ENCODE peak calls at places on chromosomes 13 and 19, in eight cellular contexts. One of them, this sample, is unnamed.
A peak's percentile ranks its signal among the peaks of the same experiment; 100 is the strongest.

GRCh38 chr13:35356572-35356971 is 119.9 kb downstream of the MAB21L1 start:
- DNase-seq in right lobe of liver: no peak
- DNase-seq in pancreas: no peak
- DNase-seq in uterus: no peak
- DNase-seq in tibial nerve: no peak
- DNase-seq in thoracic aorta: no peak
- DNase-seq in PC-9: no peak
- DNase-seq in cardiac muscle cell: no peak
- DNase-seq in this sample: no peak

GRCh38 chr13:44317752-44318550 is 55.7 kb upstream of the SERP2 start:
- DNase-seq in cardiac muscle cell: no peak
- DNase-seq in PC-9: no peak
- DNase-seq in right lobe of liver: no peak
- DNase-seq in tibial nerve: no peak
- DNase-seq in thoracic aorta: no peak
- DNase-seq in pancreas: no peak
- DNase-seq in uterus: no peak
- DNase-seq in this sample: no peak

GRCh38 chr19:38917516-38917915 is 5.5 kb upstream of the CCER2 start:
- DNase-seq in right lobe of liver: no peak
- DNase-seq in uterus: no peak
- DNase-seq in tibial nerve: no peak
- DNase-seq in PC-9: no peak
- DNase-seq in thoracic aorta: no peak
- DNase-seq in pancreas: peak; percentile 52
- DNase-seq in cardiac muscle cell: no peak
- DNase-seq in this sample: no peak

GRCh38 chr13:49954674-49955455 is 18.7 kb upstream of the SPRYD7 start:
- DNase-seq in PC-9: no peak
- DNase-seq in tibial nerve: no peak
- DNase-seq in uterus: no peak
- DNase-seq in thoracic aorta: no peak
- DNase-seq in right lobe of liver: no peak
- DNase-seq in pancreas: no peak
- DNase-seq in cardiac muscle cell: no peak
- DNase-seq in this sample: no peak

GRCh38 chr19:19719798-19720197 is 13.1 kb downstream of the ZNF14 start:
- DNase-seq in tibial nerve: no peak
- DNase-seq in cardiac muscle cell: no peak
- DNase-seq in thoracic aorta: no peak
- DNase-seq in uterus: no peak
- DNase-seq in pancreas: no peak
- DNase-seq in PC-9: no peak
- DNase-seq in right lobe of liver: no peak
- DNase-seq in this sample: no peak

GRCh38 chr13:94494021-94494420 is 14.5 kb upstream of the DCT start:
- DNase-seq in thoracic aorta: no peak
- DNase-seq in cardiac muscle cell: no peak
- DNase-seq in tibial nerve: no peak
- DNase-seq in PC-9: no peak
- DNase-seq in uterus: no peak
- DNase-seq in right lobe of liver: no peak
- DNase-seq in pancreas: no peak
- DNase-seq in this sample: no peak

GRCh38 chr19:11261902-11262839 is at the start of gene DOCK6:
- DNase-seq in tibial nerve: no peak
- DNase-seq in thoracic aorta: no peak
- DNase-seq in right lobe of liver: no peak
- DNase-seq in PC-9: no peak
- DNase-seq in pancreas: peak; percentile 83
- DNase-seq in cardiac muscle cell: peak; percentile 49
- DNase-seq in uterus: peak; percentile 42
- DNase-seq in this sample: no peak

GRCh38 chr19:4516199-4516938 is 1.9 kb downstream of the PLIN4 start:
- DNase-seq in pancreas: no peak
- DNase-seq in PC-9: no peak
- DNase-seq in cardiac muscle cell: no peak
- DNase-seq in right lobe of liver: peak; percentile 73
- DNase-seq in tibial nerve: no peak
- DNase-seq in uterus: no peak
- DNase-seq in thoracic aorta: no peak
- DNase-seq in this sample: no peak

GRCh38 chr19:52695996-52696395 is 38.8 kb downstream of the ZNF611 start:
- DNase-seq in pancreas: no peak
- DNase-seq in PC-9: no peak
- DNase-seq in uterus: no peak
- DNase-seq in right lobe of liver: no peak
- DNase-seq in thoracic aorta: no peak
- DNase-seq in tibial nerve: no peak
- DNase-seq in cardiac muscle cell: no peak
- DNase-seq in this sample: no peak

GRCh38 chr13:91482427-91482826 is 84.0 kb downstream of the GPC5 start:
- DNase-seq in thoracic aorta: no peak
- DNase-seq in pancreas: no peak
- DNase-seq in PC-9: no peak
- DNase-seq in right lobe of liver: no peak
- DNase-seq in tibial nerve: no peak
- DNase-seq in uterus: no peak
- DNase-seq in cardiac muscle cell: no peak
- DNase-seq in this sample: no peak

GRCh38 chr19:13835791-13836723 is 40.8 kb downstream of the ZSWIM4 start:
- DNase-seq in uterus: no peak
- DNase-seq in tibial nerve: no peak
- DNase-seq in pancreas: no peak
- DNase-seq in cardiac muscle cell: no peak
- DNase-seq in thoracic aorta: no peak
- DNase-seq in right lobe of liver: peak; percentile 59
- DNase-seq in PC-9: peak; percentile 48
- DNase-seq in this sample: no peak

GRCh38 chr19:52689804-52690394 is 44.9 kb downstream of the ZNF611 start:
- DNase-seq in cardiac muscle cell: peak; percentile 42
- DNase-seq in pancreas: peak; percentile 70
- DNase-seq in tibial nerve: peak; percentile 14
- DNase-seq in uterus: peak; percentile 53
- DNase-seq in PC-9: no peak
- DNase-seq in right lobe of liver: peak; percentile 52
- DNase-seq in thoracic aorta: peak; percentile 4
- DNase-seq in this sample: no peak

GRCh38 chr13:53631511-53631910 is 602.9 kb downstream of the OLFM4 start:
- DNase-seq in cardiac muscle cell: no peak
- DNase-seq in right lobe of liver: no peak
- DNase-seq in uterus: no peak
- DNase-seq in tibial nerve: no peak
- DNase-seq in pancreas: no peak
- DNase-seq in thoracic aorta: no peak
- DNase-seq in PC-9: no peak
- DNase-seq in this sample: no peak

GRCh38 chr13:99830931-99831330 is 140.6 kb downstream of the ZIC5 start:
- DNase-seq in right lobe of liver: no peak
- DNase-seq in cardiac muscle cell: no peak
- DNase-seq in PC-9: no peak
- DNase-seq in tibial nerve: no peak
- DNase-seq in uterus: no peak
- DNase-seq in pancreas: no peak
- DNase-seq in thoracic aorta: no peak
- DNase-seq in this sample: no peak

DNA sequence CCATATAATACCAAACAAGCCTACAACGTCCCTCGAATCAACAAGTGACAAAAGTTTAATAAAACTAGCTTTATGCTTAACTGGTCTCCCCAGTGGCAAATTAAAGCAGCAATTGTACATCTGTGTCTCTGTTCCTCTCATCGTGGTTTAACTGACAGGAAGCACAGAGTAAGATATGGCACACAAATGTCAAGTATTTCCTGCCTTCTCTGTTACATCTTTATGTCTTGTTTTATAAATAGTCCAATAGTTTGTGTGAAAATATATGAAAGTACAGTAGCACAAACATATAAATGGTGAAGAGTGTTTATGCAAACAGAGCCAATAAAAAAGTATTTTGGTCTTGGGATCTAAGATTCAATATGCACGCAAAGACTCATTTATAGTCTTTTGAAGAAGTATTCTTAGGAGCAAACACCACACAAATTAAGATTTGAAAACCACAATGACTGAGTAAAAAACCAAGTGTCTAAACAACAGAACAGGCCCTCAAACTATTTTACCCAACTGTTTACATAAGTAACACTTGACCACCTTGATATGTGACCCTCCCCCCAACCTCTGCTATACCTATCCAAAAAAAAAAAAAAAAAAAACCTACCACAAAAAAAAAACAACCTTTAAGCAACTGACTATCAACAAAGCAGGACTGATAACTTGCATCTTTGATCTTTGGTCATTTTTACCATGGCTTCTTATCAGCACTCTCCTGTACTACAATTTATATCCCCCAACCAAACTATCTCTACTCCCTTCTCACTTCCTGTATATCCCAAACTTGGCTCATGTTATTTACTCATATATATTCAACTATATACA is 14.0 kb downstream of the ELF1 start:
- DNase-seq in PC-9: no peak
- DNase-seq in uterus: no peak
- DNase-seq in right lobe of liver: no peak
- DNase-seq in thoracic aorta: no peak
- DNase-seq in pancreas: no peak
- DNase-seq in tibial nerve: no peak
- DNase-seq in cardiac muscle cell: no peak
- DNase-seq in this sample: no peak
- H3K4me3 ChIP-seq in PC-9: no peak overlapping the region
- H3K4me3 ChIP-seq in uterus: no peak overlapping the region
- H3K4me3 ChIP-seq in right lobe of liver: no peak overlapping the region
- H3K4me3 ChIP-seq in thoracic aorta: no peak overlapping the region
- H3K4me3 ChIP-seq in pancreas: no peak overlapping the region
- H3K4me3 ChIP-seq in tibial nerve: no peak overlapping the region
- H3K4me3 ChIP-seq in cardiac muscle cell: no peak overlapping the region
- H3K4me3 ChIP-seq in this sample: no peak overlapping the region

GRCh38 chr13:19927117-19927734 is 31.3 kb upstream of the ZMYM2 start:
- DNase-seq in thoracic aorta: no peak
- DNase-seq in PC-9: peak; percentile 36
- DNase-seq in uterus: no peak
- DNase-seq in cardiac muscle cell: no peak
- DNase-seq in pancreas: no peak
- DNase-seq in right lobe of liver: no peak
- DNase-seq in tibial nerve: no peak
- DNase-seq in this sample: no peak
- TF ChIP-seq CTCF in thoracic aorta: peak; percentile 39
- TF ChIP-seq CTCF in PC-9: peak; percentile 71
- TF ChIP-seq CTCF in uterus: peak; percentile 11
- TF ChIP-seq CTCF in cardiac muscle cell: peak; percentile 22
- TF ChIP-seq CTCF in pancreas: peak; percentile 25
- TF ChIP-seq CTCF in right lobe of liver: peak; percentile 57
- TF ChIP-seq CTCF in tibial nerve: peak; percentile 57
- TF ChIP-seq CTCF in this sample: peak; percentile 59

GRCh38 chr19:6660930-6661329 is 9.0 kb downstream of the TNFSF14 start:
- DNase-seq in right lobe of liver: no peak
- DNase-seq in uterus: peak; percentile 30
- DNase-seq in thoracic aorta: no peak
- DNase-seq in cardiac muscle cell: peak; percentile 16
- DNase-seq in PC-9: no peak
- DNase-seq in pancreas: no peak
- DNase-seq in tibial nerve: no peak
- DNase-seq in this sample: no peak

GRCh38 chr19:6663236-6664187 is 6.4 kb downstream of the TNFSF14 start:
- DNase-seq in tibial nerve: no peak
- DNase-seq in cardiac muscle cell: no peak
- DNase-seq in uterus: no peak
- DNase-seq in thoracic aorta: no peak
- DNase-seq in right lobe of liver: no peak
- DNase-seq in pancreas: no peak
- DNase-seq in PC-9: peak; percentile 35
- DNase-seq in this sample: no peak

GRCh38 chr19:6664916-6665315 is 5.0 kb downstream of the TNFSF14 start:
- DNase-seq in cardiac muscle cell: no peak
- DNase-seq in thoracic aorta: no peak
- DNase-seq in right lobe of liver: no peak
- DNase-seq in uterus: no peak
- DNase-seq in tibial nerve: no peak
- DNase-seq in PC-9: no peak
- DNase-seq in pancreas: no peak
- DNase-seq in this sample: no peak

GRCh38 chr19:6667114-6667627 is 2.8 kb downstream of the TNFSF14 start:
- DNase-seq in thoracic aorta: no peak
- DNase-seq in uterus: no peak
- DNase-seq in cardiac muscle cell: no peak
- DNase-seq in PC-9: peak; percentile 89
- DNase-seq in right lobe of liver: peak; percentile 71
- DNase-seq in tibial nerve: no peak
- DNase-seq in pancreas: no peak
- DNase-seq in this sample: no peak

DNA sequence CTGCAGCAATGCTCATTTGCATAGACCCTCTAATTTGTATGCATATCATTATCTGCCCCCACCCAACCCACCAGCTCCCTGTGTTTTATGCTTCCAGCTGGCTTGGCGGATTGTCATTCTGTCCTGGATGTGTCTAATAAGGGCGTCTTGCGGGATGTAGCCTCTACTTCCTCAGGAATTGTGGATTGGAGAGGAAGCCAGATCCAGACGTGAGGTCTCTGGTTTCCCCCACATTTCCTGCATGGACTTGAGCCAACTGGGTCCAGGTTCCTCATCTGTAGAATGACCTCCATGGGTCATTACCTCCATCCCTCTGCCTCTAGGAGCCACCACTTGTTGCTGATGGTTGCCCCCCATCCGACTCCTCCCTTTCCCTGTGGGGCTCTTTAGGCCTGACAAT is 7.3 kb downstream of the TNFSF14 start:
- DNase-seq in right lobe of liver: no peak
- DNase-seq in cardiac muscle cell: no peak
- DNase-seq in uterus: no peak
- DNase-seq in pancreas: no peak
- DNase-seq in thoracic aorta: no peak
- DNase-seq in tibial nerve: no peak
- DNase-seq in PC-9: no peak
- DNase-seq in this sample: no peak
- H3K27me3 ChIP-seq in right lobe of liver: no peaks in the 10 kb centered on the region
- H3K27me3 ChIP-seq in cardiac muscle cell: no peaks in the 10 kb centered on the region
- H3K27me3 ChIP-seq in uterus: no peaks in the 10 kb centered on the region
- H3K27me3 ChIP-seq in pancreas: peaks cover 3% of the 10 kb centered on the region
- H3K27me3 ChIP-seq in thoracic aorta: no peaks in the 10 kb centered on the region
- H3K27me3 ChIP-seq in tibial nerve: peaks cover 16% of the 10 kb centered on the region
- H3K27me3 ChIP-seq in PC-9: no peaks in the 10 kb centered on the region
- H3K27me3 ChIP-seq in this sample: peaks cover 23% of the 10 kb centered on the region

DNA sequence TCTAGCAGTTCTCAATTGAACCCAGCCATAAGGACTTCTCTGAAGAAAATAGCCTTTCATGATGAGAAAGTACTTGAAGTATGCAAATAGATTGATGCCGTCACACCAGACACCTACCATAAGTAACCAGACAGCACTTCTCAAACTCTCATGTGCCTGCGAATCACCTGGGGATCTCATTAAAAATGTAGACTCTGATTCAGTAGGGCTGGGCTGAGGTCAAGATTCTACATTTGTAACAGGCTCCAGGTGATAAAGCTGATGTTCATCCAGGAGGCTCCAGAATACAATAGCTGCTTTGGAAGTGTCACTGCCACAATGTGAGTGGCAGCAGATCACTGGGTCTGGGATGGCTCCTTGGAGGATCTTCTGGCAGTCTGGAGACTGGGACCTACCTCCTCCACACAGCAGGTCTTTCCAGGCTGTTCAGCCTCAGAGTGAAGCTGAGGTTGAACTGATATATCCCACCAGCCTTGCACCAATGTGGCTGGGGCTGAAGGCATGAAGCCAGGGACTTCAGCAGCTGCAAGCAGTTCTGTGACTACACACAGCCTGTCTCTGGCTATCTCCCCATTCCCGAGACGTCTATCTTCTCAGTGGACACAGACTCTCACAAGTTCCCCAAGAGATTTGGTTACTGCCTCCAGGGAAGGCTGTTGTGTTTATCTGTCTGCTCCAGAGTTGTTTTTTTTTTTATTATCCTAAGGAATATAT is 9.1 kb downstream of the MBNL2 start:
- DNase-seq in tibial nerve: no peak
- DNase-seq in PC-9: no peak
- DNase-seq in pancreas: no peak
- DNase-seq in right lobe of liver: no peak
- DNase-seq in uterus: no peak
- DNase-seq in thoracic aorta: no peak
- DNase-seq in cardiac muscle cell: no peak
- DNase-seq in this sample: no peak
- H3K4me3 ChIP-seq in tibial nerve: no peak overlapping the region
- H3K4me3 ChIP-seq in PC-9: no peak overlapping the region
- H3K4me3 ChIP-seq in pancreas: no peak overlapping the region
- H3K4me3 ChIP-seq in right lobe of liver: no peak overlapping the region
- H3K4me3 ChIP-seq in uterus: no peak overlapping the region
- H3K4me3 ChIP-seq in thoracic aorta: no peak overlapping the region
- H3K4me3 ChIP-seq in cardiac muscle cell: no peak overlapping the region
- H3K4me3 ChIP-seq in this sample: no peak overlapping the region